ENCODE peak calls at places on chromosome 1, in six cellular contexts. Z is brain microvascular endothelial cell, L is psoas muscle, N is RWPE1, M is kidney, P is cardiac fibroblast. S is an unnamed sample.

GRCh38 chr1:9659328-9659727 is 7.8 kb downstream of the PIK3CD start:
- DNase-seq in Z (peak), L (no peak), N (peak), M (no peak), P (peak), S (no peak)

GRCh38 chr1:47796626-47797025 is 200.6 kb downstream of the TRABD2B start:
- DNase-seq in Z (no peak), L (no peak), N (peak), M (no peak), P (no peak), S (no peak)

GRCh38 chr1:197313713-197314112 is 45.7 kb downstream of the CRB1 start:
- DNase-seq in Z (no peak), L (no peak), N (no peak), M (no peak), P (no peak), S (no peak)

GRCh38 chr1:214438530-214438929 is 112.9 kb downstream of the PTPN14 start:
- DNase-seq in Z (no peak), L (no peak), N (no peak), M (no peak), P (no peak), S (no peak)

GRCh38 chr1:119327436-119328155 is 41.0 kb upstream of the HAO2 start:
- DNase-seq in Z (no peak), L (peak), N (no peak), M (peak), P (no peak), S (peak)

GRCh38 chr1:161226320-161226711 is 456 bp downstream of the TOMM40L start:
- DNase-seq in Z (no peak), L (peak), N (no peak), M (no peak), P (no peak), S (no peak)

GRCh38 chr1:210200090-210200736 is 32.4 kb upstream of the SERTAD4 start:
- DNase-seq in Z (no peak), L (no peak), N (no peak), M (no peak), P (no peak), S (no peak)

GRCh38 chr1:182716740-182717720 is 32.6 kb upstream of the RGS8 start:
- DNase-seq in Z (no peak), L (no peak), N (no peak), M (no peak), P (no peak), S (no peak)

GRCh38 chr1:69898403-69898947 is 306.9 kb downstream of the LRRC40 start:
- DNase-seq in Z (no peak), L (no peak), N (no peak), M (no peak), P (no peak), S (no peak)

GRCh38 chr1:219518906-219519248 is 94.0 kb downstream of the ZC3H11B start:
- DNase-seq in Z (no peak), L (no peak), N (no peak), M (no peak), P (no peak), S (no peak)

GRCh38 chr1:197224160-197224559 is 43.9 kb upstream of the CRB1 start:
- DNase-seq in Z (no peak), L (no peak), N (no peak), M (no peak), P (peak), S (no peak)

GRCh38 chr1:177219458-177220390 is 49.0 kb downstream of the BRINP2 start:
- DNase-seq in Z (no peak), L (no peak), N (peak), M (no peak), P (peak), S (peak)

GRCh38 chr1:175317795-175318194 is 125.2 kb upstream of the KIAA0040 start:
- DNase-seq in Z (no peak), L (no peak), N (no peak), M (no peak), P (peak), S (no peak)

GRCh38 chr1:198528376-198528775 is 12.1 kb downstream of the ATP6V1G3 start:
- DNase-seq in Z (no peak), L (no peak), N (no peak), M (no peak), P (peak), S (no peak)

GRCh38 chr1:21821385-21822019 is 9.4 kb downstream of the LDLRAD2 start:
- DNase-seq in Z (no peak), L (peak), N (no peak), M (no peak), P (no peak), S (no peak)

GRCh38 chr1:16218014-16218673 is 5.7 kb upstream of the ARHGEF19 start:
- DNase-seq in Z (no peak), L (no peak), N (no peak), M (no peak), P (no peak), S (peak)

GRCh38 chr1:63317007-63317813 is 5.2 kb upstream of the FOXD3 start:
- DNase-seq in Z (peak), L (peak), N (peak), M (peak), P (peak), S (peak)

GRCh38 chr1:35031103-35031452 is 667 bp downstream of the ZMYM6 start:
- DNase-seq in Z (peak), L (peak), N (peak), M (no peak), P (peak), S (no peak)

DNA sequence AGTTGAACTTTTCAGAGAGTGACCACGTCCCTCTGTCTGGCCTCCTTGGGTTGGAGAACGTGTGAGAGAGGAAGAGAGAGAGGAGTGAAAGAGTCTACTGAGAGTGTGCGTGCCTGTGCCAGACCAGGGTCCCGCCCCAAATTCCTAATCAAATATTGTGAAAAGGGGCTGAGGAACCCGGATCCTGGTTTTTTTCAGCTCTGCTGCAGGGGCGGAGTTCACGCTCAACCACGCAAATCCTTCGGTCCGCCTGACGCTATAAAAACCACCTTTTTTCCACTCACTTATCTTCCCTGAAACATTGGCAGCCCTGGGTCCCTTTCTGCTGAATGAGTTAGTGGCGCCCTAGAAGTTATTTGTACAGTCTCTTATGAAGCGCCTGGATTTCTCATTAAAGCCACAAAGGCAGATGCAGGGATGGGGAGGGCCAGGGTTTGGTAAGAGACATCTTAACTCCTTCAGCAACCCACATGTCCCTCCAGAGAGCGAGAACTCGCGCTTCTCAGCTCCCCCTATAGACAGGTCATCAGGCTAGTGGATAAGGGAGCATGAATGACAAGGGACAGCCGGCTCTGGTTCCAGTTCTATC is at the start of gene FMOD:
- DNase-seq in Z (no peak), L (peak), N (no peak), M (no peak), P (peak), S (no peak)
- TF ChIP-seq CTCF in Z (peak), L (no peak), N (no peak), M (no peak), P (peak), S (no peak)

DNA sequence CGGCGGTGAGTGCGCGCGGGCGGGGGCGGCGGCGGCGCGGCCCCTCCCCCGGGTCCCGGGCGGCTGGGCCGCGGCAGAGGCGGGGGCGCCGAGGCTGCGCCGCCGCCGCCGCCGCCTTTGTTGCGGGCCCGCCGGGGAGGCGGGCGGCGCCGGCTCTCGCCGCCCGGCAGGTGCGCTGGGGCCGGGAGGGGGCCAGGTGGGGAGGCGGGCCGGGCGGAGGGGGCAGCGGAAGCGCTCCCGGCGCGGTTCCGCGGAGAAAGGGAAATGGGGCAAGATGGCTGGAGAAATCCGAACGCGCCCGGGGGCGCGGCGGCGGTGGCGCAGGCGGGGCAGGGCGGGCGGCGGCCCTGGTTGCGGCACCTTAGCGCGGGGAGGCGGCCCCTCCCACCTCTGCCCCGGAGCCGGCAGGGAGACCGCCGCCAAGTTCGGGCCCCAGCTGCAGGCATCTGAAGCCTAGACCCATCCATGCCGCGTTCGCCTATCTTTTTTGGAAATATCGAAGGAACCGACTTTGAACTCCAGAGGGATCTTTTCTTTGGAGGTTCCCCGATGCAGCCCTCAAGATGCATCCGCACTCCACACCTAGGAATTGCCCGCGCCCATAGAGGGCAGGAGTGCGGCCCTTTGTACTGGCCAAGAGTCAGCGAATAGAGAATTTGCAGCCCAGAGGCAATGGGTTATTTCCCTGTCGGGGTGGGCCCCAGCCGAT is 479 bp downstream of the POGK start:
- DNase-seq in Z (no peak), L (peak), N (peak), M (peak), P (peak), S (peak)
- TF ChIP-seq CTCF in Z (peak), L (peak), N (peak), M (no peak), P (peak), S (peak)

GRCh38 chr1:28580706-28581530 is 11.1 kb upstream of the RAB42 start:
- DNase-seq in Z (no peak), L (no peak), N (peak), M (no peak), P (peak), S (no peak)
- TF ChIP-seq CTCF in Z (peak), L (no peak), N (no peak), M (no peak), P (no peak), S (no peak)

GRCh38 chr1:78645728-78646127 is 3.9 kb upstream of the IFI44 start:
- DNase-seq in Z (no peak), L (no peak), N (no peak), M (no peak), P (peak), S (no peak)
- TF ChIP-seq CTCF in Z (no peak), L (no peak), N (no peak), M (no peak), P (no peak), S (no peak)

GRCh38 chr1:94619731-94620130 is 78.2 kb upstream of the F3 start:
- DNase-seq in Z (no peak), L (no peak), N (no peak), M (no peak), P (no peak), S (no peak)

GRCh38 chr1:94622757-94623156 is 81.2 kb upstream of the F3 start:
- DNase-seq in Z (peak), L (no peak), N (peak), M (peak), P (peak), S (no peak)

GRCh38 chr1:94621802-94622201 is 80.2 kb upstream of the F3 start:
- DNase-seq in Z (no peak), L (no peak), N (no peak), M (no peak), P (no peak), S (no peak)

GRCh38 chr1:94621392-94621791 is 79.8 kb upstream of the F3 start:
- DNase-seq in Z (no peak), L (no peak), N (peak), M (peak), P (peak), S (peak)

DNA sequence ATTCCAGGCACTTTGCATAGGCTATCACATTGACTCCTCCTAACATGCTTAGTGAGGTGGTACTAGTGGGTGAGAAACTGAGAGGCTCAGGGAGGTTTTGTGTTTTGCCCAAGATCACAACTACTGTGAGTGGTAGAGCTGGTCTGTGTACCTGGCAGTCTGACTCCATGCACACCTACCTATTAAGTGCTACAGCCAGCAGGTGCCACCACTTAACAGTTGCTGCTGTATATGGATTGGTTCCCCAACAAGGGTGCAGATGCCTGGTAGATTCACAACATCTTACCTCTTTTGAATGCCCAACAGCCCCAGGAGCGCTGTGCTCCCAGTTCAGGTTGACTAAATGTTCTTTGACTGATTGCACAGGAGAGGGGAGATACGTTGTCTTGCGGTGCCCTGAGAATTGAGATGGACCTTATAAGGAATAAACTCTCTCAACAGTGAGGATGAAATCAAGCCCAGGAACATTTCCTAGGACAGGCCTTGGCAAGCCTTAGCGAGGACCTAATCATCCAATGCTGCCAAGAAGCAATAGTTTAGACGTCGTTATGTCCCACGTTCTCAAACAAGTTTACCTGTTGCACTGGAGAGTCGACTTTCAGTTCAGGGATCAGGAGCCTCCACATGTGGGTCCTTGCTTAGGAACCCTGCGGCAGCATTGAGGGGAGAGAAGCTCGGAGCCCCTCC is 78.9 kb upstream of the F3 start:
- DNase-seq in Z (no peak), L (no peak), N (peak), M (no peak), P (no peak), S (no peak)
- TF ChIP-seq CTCF in Z (no peak), L (no peak), N (no peak), M (no peak), P (no peak), S (no peak)

DNA sequence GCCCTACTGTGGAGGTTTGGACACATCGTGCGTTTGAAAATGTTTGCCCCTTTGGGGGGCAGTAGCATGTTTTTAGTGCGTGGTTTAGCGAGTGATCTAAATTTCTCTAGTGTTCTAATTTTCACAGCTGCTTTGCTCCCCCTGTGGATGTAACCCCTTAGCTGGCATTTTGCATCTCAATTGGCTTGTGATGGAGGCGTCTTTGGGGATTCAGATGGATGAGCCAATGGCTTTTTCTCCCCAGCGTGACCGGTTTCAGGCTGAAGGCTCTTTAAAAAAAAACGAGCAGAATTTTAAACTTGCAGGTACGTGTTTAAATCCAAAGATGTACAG is 842 bp downstream of the CDC7 start:
- DNase-seq in Z (peak), L (no peak), N (peak), M (no peak), P (peak), S (no peak)
- TF ChIP-seq CTCF in Z (no peak), L (no peak), N (peak), M (no peak), P (no peak), S (no peak)